ENCODE peak calls at places on chromosomes 6 and 20, in four cellular contexts. One of them, this sample, is unnamed.

GRCh38 chr6:43963203-43963602 is 164.0 kb downstream of the MRPL14 start:
- DNase-seq in K562: peak; percentile 94
- DNase-seq in HepG2: no peak
- DNase-seq in A549: peak; percentile 44
- DNase-seq in this sample: no peak

GRCh38 chr6:86192123-86192522 is 549.4 kb upstream of the SYNCRIP start:
- DNase-seq in K562: peak; percentile 3
- DNase-seq in HepG2: peak; percentile 11
- DNase-seq in A549: peak; percentile 37
- DNase-seq in this sample: no peak

GRCh38 chr20:38275815-38276550 is 15.4 kb upstream of the KIAA1755 start:
- DNase-seq in K562: peak; percentile 12
- DNase-seq in HepG2: peak; percentile 43
- DNase-seq in A549: peak; percentile 25
- DNase-seq in this sample: no peak

GRCh38 chr6:101296184-101296583 is 97.3 kb upstream of the GRIK2 start:
- DNase-seq in K562: no peak
- DNase-seq in HepG2: no peak
- DNase-seq in A549: no peak
- DNase-seq in this sample: no peak

GRCh38 chr6:41336824-41337223 is 1.4 kb downstream of the NCR2 start:
- DNase-seq in K562: no peak
- DNase-seq in HepG2: no peak
- DNase-seq in A549: no peak
- DNase-seq in this sample: no peak

GRCh38 chr6:41214559-41215238 is 13.4 kb upstream of the TREML4 start:
- DNase-seq in K562: no peak
- DNase-seq in HepG2: peak; percentile 25
- DNase-seq in A549: no peak
- DNase-seq in this sample: no peak

GRCh38 chr6:141914646-141915045 is 218.1 kb upstream of the GJE1 start:
- DNase-seq in K562: no peak
- DNase-seq in HepG2: no peak
- DNase-seq in A549: no peak
- DNase-seq in this sample: no peak

GRCh38 chr6:89254569-89254968 is 37.4 kb upstream of the GABRR1 start:
- DNase-seq in K562: no peak
- DNase-seq in HepG2: no peak
- DNase-seq in A549: no peak
- DNase-seq in this sample: no peak

GRCh38 chr20:6311097-6311496 is 188.3 kb upstream of the FERMT1 start:
- DNase-seq in K562: no peak
- DNase-seq in HepG2: no peak
- DNase-seq in A549: no peak
- DNase-seq in this sample: no peak

GRCh38 chr6:147203311-147204059 is 732 bp upstream of the STXBP5 start:
- DNase-seq in K562: peak; percentile 87
- DNase-seq in HepG2: peak; percentile 49
- DNase-seq in A549: peak; percentile 65
- DNase-seq in this sample: peak; percentile 74

GRCh38 chr20:34582911-34583310 is 24.4 kb downstream of the MAP1LC3A start:
- DNase-seq in K562: peak; percentile 12
- DNase-seq in HepG2: peak; percentile 59
- DNase-seq in A549: no peak
- DNase-seq in this sample: no peak

GRCh38 chr20:58022711-58023110 is 205.7 kb downstream of the ANKRD60 start:
- DNase-seq in K562: no peak
- DNase-seq in HepG2: no peak
- DNase-seq in A549: no peak
- DNase-seq in this sample: no peak

GRCh38 chr6:97850458-97851218 is 567.6 kb upstream of the MMS22L start:
- DNase-seq in K562: no peak
- DNase-seq in HepG2: no peak
- DNase-seq in A549: no peak
- DNase-seq in this sample: no peak

GRCh38 chr20:39954585-39954984 is 734.5 kb downstream of the MAFB start:
- DNase-seq in K562: no peak
- DNase-seq in HepG2: no peak
- DNase-seq in A549: no peak
- DNase-seq in this sample: no peak

GRCh38 chr6:163620670-163621330 is 206.3 kb downstream of the QKI start:
- DNase-seq in K562: no peak
- DNase-seq in HepG2: no peak
- DNase-seq in A549: no peak
- DNase-seq in this sample: no peak

GRCh38 chr6:24720131-24720603 is 1.2 kb upstream of the C6orf62 start:
- DNase-seq in K562: peak; percentile 74
- DNase-seq in HepG2: peak; percentile 32
- DNase-seq in A549: peak; percentile 27
- DNase-seq in this sample: no peak

GRCh38 chr6:166040292-166040691 is 127.4 kb downstream of the TBXT start:
- DNase-seq in K562: no peak
- DNase-seq in HepG2: no peak
- DNase-seq in A549: no peak
- DNase-seq in this sample: no peak

GRCh38 chr6:167757821-167758220 is 68.9 kb upstream of the AFDN start:
- DNase-seq in K562: no peak
- DNase-seq in HepG2: no peak
- DNase-seq in A549: no peak
- DNase-seq in this sample: no peak

GRCh38 chr6:15330174-15330934 is 84.5 kb downstream of the JARID2 start:
- DNase-seq in K562: no peak
- DNase-seq in HepG2: no peak
- DNase-seq in A549: no peak
- DNase-seq in this sample: no peak

GRCh38 chr6:42281570-42281969 is 63.9 kb upstream of the MRPS10 start:
- DNase-seq in K562: no peak
- DNase-seq in HepG2: no peak
- DNase-seq in A549: no peak
- DNase-seq in this sample: no peak

GRCh38 chr6:107401573-107401972 is 57.8 kb downstream of the PDSS2 start:
- DNase-seq in K562: no peak
- DNase-seq in HepG2: no peak
- DNase-seq in A549: no peak
- DNase-seq in this sample: no peak

GRCh38 chr6:128456510-128457244 is 63.7 kb downstream of the PTPRK start:
- DNase-seq in K562: no peak
- DNase-seq in HepG2: peak; percentile 58
- DNase-seq in A549: no peak
- DNase-seq in this sample: no peak

GRCh38 chr20:1075564-1075963 is 42.8 kb upstream of the PSMF1 start:
- DNase-seq in K562: no peak
- DNase-seq in HepG2: no peak
- DNase-seq in A549: no peak
- DNase-seq in this sample: no peak

GRCh38 chr6:19851273-19852089 is 14.3 kb downstream of the ID4 start:
- DNase-seq in K562: peak; percentile 45
- DNase-seq in HepG2: peak; percentile 87
- DNase-seq in A549: peak; percentile 72
- DNase-seq in this sample: peak; percentile 49

GRCh38 chr6:157261606-157262005 is 61.7 kb downstream of the TMEM242 start:
- DNase-seq in K562: no peak
- DNase-seq in HepG2: no peak
- DNase-seq in A549: no peak
- DNase-seq in this sample: no peak

GRCh38 chr6:31270788-31271640 is 878 bp downstream of the HLA-C start:
- DNase-seq in K562: no peak
- DNase-seq in HepG2: no peak
- DNase-seq in A549: peak; percentile 15
- DNase-seq in this sample: peak; percentile 79

GRCh38 chr20:21520702-21521595 is 7.1 kb upstream of the NKX2-2 start:
- DNase-seq in K562: no peak
- DNase-seq in HepG2: no peak
- DNase-seq in A549: no peak
- DNase-seq in this sample: no peak

GRCh38 chr6:41064841-41065240 is 7.3 kb downstream of the OARD1 start:
- DNase-seq in K562: no peak
- DNase-seq in HepG2: peak; percentile 37
- DNase-seq in A549: no peak
- DNase-seq in this sample: no peak

GRCh38 chr6:116220172-116220571 is 33.7 kb downstream of the TSPYL4 start:
- DNase-seq in K562: peak; percentile 18
- DNase-seq in HepG2: no peak
- DNase-seq in A549: no peak
- DNase-seq in this sample: no peak

GRCh38 chr6:84897874-84898635 is 133.7 kb upstream of the TBX18 start:
- DNase-seq in K562: no peak
- DNase-seq in HepG2: no peak
- DNase-seq in A549: peak; percentile 78
- DNase-seq in this sample: no peak

GRCh38 chr6:43912598-43913387 is 142.8 kb downstream of the VEGFA start:
- DNase-seq in K562: no peak
- DNase-seq in HepG2: peak; percentile 69
- DNase-seq in A549: no peak
- DNase-seq in this sample: no peak

GRCh38 chr6:38259736-38260135 is 380.0 kb downstream of the BTBD9 start:
- DNase-seq in K562: no peak
- DNase-seq in HepG2: no peak
- DNase-seq in A549: no peak
- DNase-seq in this sample: no peak

GRCh38 chr6:119105262-119105661 is 26.8 kb upstream of the FAM184A start:
- DNase-seq in K562: no peak
- DNase-seq in HepG2: no peak
- DNase-seq in A549: no peak
- DNase-seq in this sample: no peak

GRCh38 chr6:27273783-27274182 is 26.3 kb downstream of the PRSS16 start:
- DNase-seq in K562: no peak
- DNase-seq in HepG2: no peak
- DNase-seq in A549: no peak
- DNase-seq in this sample: no peak

GRCh38 chr6:27268803-27269202 is 21.3 kb downstream of the PRSS16 start:
- DNase-seq in K562: peak; percentile 65
- DNase-seq in HepG2: no peak
- DNase-seq in A549: no peak
- DNase-seq in this sample: no peak

GRCh38 chr6:27263886-27264285 is 16.4 kb downstream of the PRSS16 start:
- DNase-seq in K562: no peak
- DNase-seq in HepG2: no peak
- DNase-seq in A549: no peak
- DNase-seq in this sample: no peak

DNA sequence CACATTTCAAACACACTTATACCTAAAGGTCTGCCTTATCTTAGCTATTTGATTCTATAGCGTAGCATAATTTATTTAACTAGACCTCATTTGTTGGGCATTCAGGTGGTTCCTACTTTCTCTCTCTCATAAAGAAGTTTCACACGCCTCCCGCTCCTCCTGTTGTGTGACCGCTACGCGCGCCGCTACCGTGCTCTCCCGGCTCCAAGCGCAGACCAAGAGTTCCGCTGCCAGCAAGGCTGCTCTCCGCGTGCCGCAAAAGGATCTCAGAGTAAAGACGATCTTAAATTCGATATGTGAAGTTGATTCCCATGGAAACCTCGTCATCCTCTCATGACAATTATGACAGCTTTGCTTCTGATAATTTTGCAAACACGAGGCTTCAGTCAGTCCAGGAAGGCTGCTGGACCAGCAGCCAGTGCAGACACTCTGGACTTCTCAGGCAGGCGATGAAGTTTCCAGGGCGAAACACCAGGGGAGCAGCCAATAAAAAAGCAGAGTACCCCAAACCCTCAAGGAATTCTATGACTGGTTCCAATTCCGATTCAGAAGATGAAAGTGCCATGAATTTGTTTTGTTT is 20.5 kb downstream of the PRSS16 start:
- DNase-seq in K562: no peak
- DNase-seq in HepG2: no peak
- DNase-seq in A549: no peak
- DNase-seq in this sample: no peak
- TF ChIP-seq RNF2 in K562: no peak
- TF ChIP-seq RNF2 in HepG2: no peak
- TF ChIP-seq RNF2 in A549: no peak
- TF ChIP-seq RNF2 in this sample: no peak

GRCh38 chr6:4651831-4652467 is 124.3 kb upstream of the CDYL start:
- DNase-seq in K562: no peak
- DNase-seq in HepG2: no peak
- DNase-seq in A549: no peak
- DNase-seq in this sample: no peak

GRCh38 chr6:4644962-4645361 is 131.2 kb upstream of the CDYL start:
- DNase-seq in K562: no peak
- DNase-seq in HepG2: no peak
- DNase-seq in A549: no peak
- DNase-seq in this sample: no peak

GRCh38 chr6:4645713-4646356 is 130.4 kb upstream of the CDYL start:
- DNase-seq in K562: peak; percentile 32
- DNase-seq in HepG2: no peak
- DNase-seq in A549: no peak
- DNase-seq in this sample: no peak

GRCh38 chr6:4649728-4650127 is 126.5 kb upstream of the CDYL start:
- DNase-seq in K562: no peak
- DNase-seq in HepG2: no peak
- DNase-seq in A549: no peak
- DNase-seq in this sample: no peak

GRCh38 chr6:4647414-4648365 is 128.5 kb upstream of the CDYL start:
- DNase-seq in K562: peak; percentile 87
- DNase-seq in HepG2: peak; percentile 53
- DNase-seq in A549: peak; percentile 81
- DNase-seq in this sample: peak; percentile 60
- TF ChIP-seq RNF2 in K562: peak; percentile 96
- TF ChIP-seq RNF2 in HepG2: peak; percentile 90
- TF ChIP-seq RNF2 in A549: no peak
- TF ChIP-seq RNF2 in this sample: no peak

GRCh38 chr6:50141100-50141499 is 91.4 kb upstream of the DEFB112 start:
- DNase-seq in K562: no peak
- DNase-seq in HepG2: no peak
- DNase-seq in A549: no peak
- DNase-seq in this sample: no peak

DNA sequence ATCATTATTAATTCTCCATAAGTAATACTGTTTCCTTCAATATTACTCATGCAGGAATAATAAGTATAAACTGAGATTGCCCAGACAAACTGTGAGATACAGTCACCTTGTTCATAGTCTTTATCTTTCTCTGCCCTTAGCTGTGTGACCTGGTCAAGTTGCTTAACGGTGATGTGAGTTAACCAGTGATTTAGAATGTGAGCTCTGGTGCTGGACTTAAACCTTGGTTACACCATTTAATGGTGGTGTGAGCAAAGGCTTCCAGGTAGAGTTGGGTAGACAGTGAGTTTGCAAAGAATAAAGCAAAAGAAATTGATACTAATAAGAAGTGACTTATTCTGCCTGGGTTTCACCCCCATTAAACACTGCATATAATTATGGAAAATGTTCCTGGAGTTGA is 86.2 kb upstream of the DEFB112 start:
- DNase-seq in K562: no peak
- DNase-seq in HepG2: no peak
- DNase-seq in A549: no peak
- DNase-seq in this sample: no peak
- TF ChIP-seq RNF2 in K562: no peak
- TF ChIP-seq RNF2 in HepG2: no peak
- TF ChIP-seq RNF2 in A549: no peak
- TF ChIP-seq RNF2 in this sample: no peak

GRCh38 chr6:136566851-136567250 is 16.6 kb upstream of the MAP7 start:
- DNase-seq in K562: peak; percentile 18
- DNase-seq in HepG2: no peak
- DNase-seq in A549: no peak
- DNase-seq in this sample: no peak
- TF ChIP-seq RNF2 in K562: peak; percentile 33
- TF ChIP-seq RNF2 in HepG2: no peak
- TF ChIP-seq RNF2 in A549: no peak
- TF ChIP-seq RNF2 in this sample: no peak